ENCODE peak calls at places on chromosomes 13 and 19, in four cellular contexts. C is transverse colon, G is endothelial cell of umbilical vein, V is GM12892. H is an unnamed sample.
A peak's percentile ranks its signal among the peaks of the same experiment; 100 is the strongest.

GRCh38 chr13:27635256-27635655 is 13.6 kb downstream of the POLR1D start:
- DNase-seq in V (no peak), G (no peak), C (no peak), H (no peak)

GRCh38 chr13:46126552-46127171 is 21.8 kb upstream of the CPB2 start:
- DNase-seq in G (peak; percentile 85), C (peak; percentile 45), V (no peak), H (peak; percentile 78)

GRCh38 chr13:72489751-72490150 is 237.7 kb downstream of the MZT1 start:
- DNase-seq in G (no peak), C (no peak), V (no peak), H (no peak)

GRCh38 chr19:33080761-33081681 is at the start of gene GPATCH1:
- DNase-seq in G (peak; percentile 87), C (peak; percentile 91), V (peak; percentile 91), H (peak; percentile 91)

GRCh38 chr19:28137772-28138171 is 1075.2 kb downstream of the UQCRFS1 start:
- DNase-seq in G (no peak), V (no peak), C (no peak), H (no peak)

GRCh38 chr19:29530549-29531457 is 5.0 kb downstream of the VSTM2B start:
- DNase-seq in C (no peak), G (no peak), V (no peak), H (no peak)

GRCh38 chr13:28046981-28047380 is 53.4 kb downstream of the FLT3 start:
- DNase-seq in G (no peak), V (no peak), C (no peak), H (no peak)

GRCh38 chr13:40370662-40371061 is 295.8 kb downstream of the FOXO1 start:
- DNase-seq in V (no peak), C (no peak), G (no peak), H (no peak)

GRCh38 chr13:106212436-106213010 is 322.9 kb downstream of the EFNB2 start:
- DNase-seq in G (no peak), V (no peak), C (no peak), H (no peak)

GRCh38 chr13:38202730-38203129 is 146.9 kb upstream of the UFM1 start:
- DNase-seq in V (no peak), G (no peak), C (no peak), H (no peak)

GRCh38 chr13:48908381-48909087 is 67.2 kb upstream of the FNDC3A start:
- DNase-seq in V (no peak), C (no peak), G (no peak), H (no peak)

GRCh38 chr19:55487884-55488687 is at the start of gene SSC5D:
- DNase-seq in V (no peak), G (no peak), C (no peak), H (no peak)

GRCh38 chr13:28583661-28584091 is 75.3 kb upstream of the POMP start:
- DNase-seq in C (no peak), V (no peak), G (no peak), H (no peak)

GRCh38 chr13:24161010-24161775 is 673 bp downstream of the SPATA13 start:
- DNase-seq in V (peak; percentile 43), G (peak; percentile 19), C (peak; percentile 58), H (peak; percentile 78)

GRCh38 chr19:2811221-2811722 is 8.4 kb upstream of the ZNF554 start:
- DNase-seq in C (peak; percentile 77), V (peak; percentile 23), G (no peak), H (no peak)

GRCh38 chr19:54464044-54464623 is 556 bp upstream of the LENG9 start:
- DNase-seq in G (peak; percentile 61), V (no peak), C (peak; percentile 97), H (peak; percentile 99)

GRCh38 chr19:48348039-48348438 is 15.7 kb downstream of the TMEM143 start:
- DNase-seq in C (no peak), V (no peak), G (peak; percentile 39), H (no peak)

GRCh38 chr19:10431254-10431942 is 11.1 kb downstream of the PDE4A start:
- DNase-seq in V (no peak), C (peak; percentile 61), G (no peak), H (peak; percentile 44)

GRCh38 chr19:6059396-6059947 is 50.8 kb downstream of the RFX2 start:
- DNase-seq in G (no peak), V (no peak), C (no peak), H (no peak)

GRCh38 chr19:6774821-6775707 is 2.6 kb downstream of the VAV1 start:
- DNase-seq in G (no peak), V (no peak), C (no peak), H (no peak)

GRCh38 chr19:47541507-47541906 is 26.6 kb upstream of the NAPA start:
- DNase-seq in C (no peak), G (no peak), V (no peak), H (no peak)

GRCh38 chr19:36128392-36128736 is 11.5 kb upstream of the CAPNS1 start:
- DNase-seq in V (no peak), C (peak; percentile 64), G (no peak), H (no peak)

GRCh38 chr13:33865945-33866344 is 48.0 kb downstream of the RFC3 start:
- DNase-seq in G (no peak), V (no peak), C (no peak), H (no peak)

GRCh38 chr19:5947435-5947834 is 30.5 kb downstream of the RANBP3 start:
- DNase-seq in C (peak; percentile 64), G (no peak), V (no peak), H (peak; percentile 37)

GRCh38 chr13:45441633-45442032 is 23.1 kb upstream of the COG3 start:
- DNase-seq in V (no peak), C (no peak), G (peak; percentile 36), H (no peak)

GRCh38 chr13:99757756-99758464 is 213.7 kb downstream of the ZIC5 start:
- DNase-seq in C (no peak), V (no peak), G (no peak), H (no peak)

GRCh38 chr13:99756281-99756680 is 215.3 kb downstream of the ZIC5 start:
- DNase-seq in V (no peak), G (no peak), C (no peak), H (no peak)

GRCh38 chr13:99758465-99759162 is 213.0 kb downstream of the ZIC5 start:
- DNase-seq in G (no peak), V (no peak), C (no peak), H (no peak)

GRCh38 chr13:99759163-99759552 is 212.4 kb downstream of the ZIC5 start:
- DNase-seq in V (no peak), G (no peak), C (no peak), H (no peak)

GRCh38 chr13:99760456-99760855 is 211.1 kb downstream of the ZIC5 start:
- DNase-seq in V (no peak), C (no peak), G (no peak), H (no peak)
- TF ChIP-seq POLR2AphosphoS5 in V (no peak), C (no peak), G (no peak), H (no peak)

GRCh38 chr19:14480695-14481069 is 5.5 kb upstream of the PTGER1 start:
- DNase-seq in V (no peak), C (no peak), G (no peak), H (no peak)

GRCh38 chr19:14482112-14482941 is 7.2 kb upstream of the PTGER1 start:
- DNase-seq in C (no peak), G (no peak), V (no peak), H (no peak)

GRCh38 chr19:14479309-14479984 is 4.3 kb upstream of the PTGER1 start:
- DNase-seq in C (no peak), G (no peak), V (no peak), H (no peak)

GRCh38 chr19:14478113-14478545 is 3.0 kb upstream of the PTGER1 start:
- DNase-seq in G (no peak), C (no peak), V (no peak), H (no peak)

DNA sequence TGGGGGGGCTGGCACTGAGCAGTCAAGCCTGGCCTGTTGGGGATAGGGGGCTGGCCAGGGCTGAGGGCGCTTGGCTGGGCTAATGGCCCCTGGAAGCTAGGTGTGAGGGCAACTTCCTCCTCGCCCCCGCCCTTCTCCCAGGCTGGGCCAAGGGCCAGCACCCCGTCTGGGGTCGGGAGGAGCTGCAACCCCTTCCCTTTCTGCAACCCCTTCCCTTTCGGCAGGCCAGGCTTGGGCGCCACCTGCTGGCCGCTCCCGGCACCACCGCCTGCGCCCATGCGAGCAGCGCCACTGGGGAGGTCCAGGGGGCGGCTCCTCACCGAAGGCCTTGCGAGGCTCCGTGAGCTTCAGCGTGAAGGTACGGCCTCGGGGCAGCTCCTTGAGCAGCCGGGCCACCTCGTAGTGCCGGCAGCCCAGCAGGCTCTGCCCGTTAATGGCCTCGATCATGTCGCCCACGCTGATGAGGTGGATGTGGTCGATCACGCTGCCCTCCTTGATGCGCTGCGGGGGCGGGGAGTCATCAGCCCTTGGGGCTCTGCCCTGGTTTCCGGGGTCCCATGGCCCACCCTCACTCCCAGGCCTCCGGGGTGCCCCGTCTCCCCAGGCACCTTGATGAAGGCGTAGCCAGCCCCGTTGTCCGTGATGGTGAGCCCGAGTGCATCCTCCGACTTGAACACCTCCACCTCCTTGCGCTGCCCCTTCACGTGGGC is 5.0 kb upstream of the PTGER1 start:
- DNase-seq in C (no peak), G (no peak), V (peak; percentile 91), H (peak; percentile 55)
- TF ChIP-seq POLR2AphosphoS5 in C (no peak), G (no peak), V (no peak), H (no peak)

GRCh38 chr13:110538632-110539031 is 22.9 kb downstream of the RAB20 start:
- DNase-seq in V (no peak), G (no peak), C (peak; percentile 45), H (no peak)
- TF ChIP-seq POLR2AphosphoS5 in V (no peak), G (no peak), C (no peak), H (peak; percentile 31)

DNA sequence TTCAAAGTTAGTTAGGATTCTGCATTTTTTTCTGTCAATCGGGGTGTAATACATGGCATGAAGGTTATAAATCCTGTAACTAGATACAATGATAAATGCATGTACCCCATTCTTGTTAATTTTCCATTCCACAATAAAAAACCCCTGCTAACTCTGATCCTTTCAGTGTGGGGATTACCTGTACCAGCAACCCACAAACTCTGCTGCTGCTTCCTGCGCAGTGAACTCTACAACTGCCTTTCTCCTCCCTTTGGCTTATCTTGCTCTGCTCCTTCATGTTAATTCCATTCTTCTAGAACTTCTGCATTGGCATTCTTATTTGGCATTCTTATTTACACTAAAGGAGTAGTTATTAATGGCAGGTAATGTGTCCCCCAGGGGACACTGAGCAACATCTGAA is 273.1 kb downstream of the KLF12 start:
- DNase-seq in G (no peak), V (no peak), C (no peak), H (no peak)
- TF ChIP-seq POLR2AphosphoS5 in G (no peak), V (no peak), C (no peak), H (no peak)

DNA sequence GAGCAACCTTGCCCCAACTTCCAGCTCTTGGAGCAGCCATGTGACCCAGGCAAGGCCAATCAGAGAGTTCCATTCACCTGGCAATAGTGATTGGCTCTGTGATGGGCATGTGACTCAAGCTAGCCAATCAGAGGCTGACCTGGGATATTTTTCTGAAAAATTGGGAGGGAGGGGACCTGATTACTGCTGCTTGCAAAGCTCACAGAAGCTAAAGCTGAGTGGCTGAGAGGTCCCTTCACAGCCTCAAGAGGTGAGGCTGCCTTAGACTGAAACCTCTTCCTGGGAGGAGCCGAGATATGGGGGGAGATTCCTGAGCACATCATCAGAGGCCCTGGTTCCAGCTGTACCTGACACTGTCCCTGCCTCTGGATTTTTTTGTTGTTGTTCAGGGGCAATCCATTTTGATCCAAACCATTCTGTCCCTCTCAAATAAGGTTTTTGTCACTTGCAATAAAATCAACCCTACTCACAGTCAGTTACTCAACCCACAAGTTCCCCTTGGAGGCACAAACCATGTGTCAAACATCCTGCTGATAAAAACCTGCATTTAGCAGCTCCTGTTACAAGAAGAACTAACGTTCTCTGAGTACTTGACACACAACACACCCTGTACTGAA is 4.8 kb downstream of the CIB3 start:
- DNase-seq in G (no peak), V (no peak), C (no peak), H (no peak)
- TF ChIP-seq POLR2AphosphoS5 in G (no peak), V (no peak), C (no peak), H (no peak)